ENCODE peak calls at places on chromosomes 6 and 20, in five cellular contexts. X, M, N, Z and L are unnamed samples.

GRCh38 chr20:7523288-7523687 is 417.0 kb downstream of the HAO1 start:
- DNase-seq in X (no peak), M (no peak), N (no peak), Z (no peak), L (peak)

GRCh38 chr6:10759884-10760329 is 12.3 kb downstream of the TMEM14B start:
- DNase-seq in X (peak), M (no peak), N (no peak), Z (no peak), L (peak)

GRCh38 chr6:84766118-84766683 is 1.8 kb upstream of the TBX18 start:
- DNase-seq in X (no peak), M (no peak), N (no peak), Z (no peak), L (no peak)

GRCh38 chr6:154754152-154754551 is 20.9 kb downstream of the SCAF8 start:
- DNase-seq in X (peak), M (no peak), N (no peak), Z (no peak), L (peak)

GRCh38 chr6:99353126-99353525 is 3.7 kb upstream of the FAXC start:
- DNase-seq in X (peak), M (no peak), N (no peak), Z (no peak), L (peak)

GRCh38 chr20:10634683-10635411 is 39.0 kb downstream of the JAG1 start:
- DNase-seq in X (peak), M (no peak), N (no peak), Z (no peak), L (no peak)

GRCh38 chr20:25076731-25077609 is 5.0 kb downstream of the VSX1 start:
- DNase-seq in X (no peak), M (no peak), N (no peak), Z (peak), L (peak)

GRCh38 chr20:44683263-44684046 is 31.7 kb upstream of the CCN5 start:
- DNase-seq in X (peak), M (peak), N (peak), Z (peak), L (peak)

GRCh38 chr6:28269492-28269891 is 2.5 kb downstream of the ZSCAN26 start:
- DNase-seq in X (peak), M (no peak), N (no peak), Z (no peak), L (peak)

GRCh38 chr6:28003661-28004060 is 46.6 kb downstream of the OR2B6 start:
- DNase-seq in X (no peak), M (no peak), N (no peak), Z (no peak), L (no peak)

GRCh38 chr6:13710552-13711383 is 867 bp downstream of the RANBP9 start:
- DNase-seq in X (peak), M (no peak), N (no peak), Z (peak), L (peak)

GRCh38 chr20:10788055-10788454 is 114.3 kb upstream of the JAG1 start:
- DNase-seq in X (no peak), M (no peak), N (no peak), Z (no peak), L (no peak)

GRCh38 chr6:140537834-140538680 is 1163.6 kb upstream of the CITED2 start:
- DNase-seq in X (peak), M (no peak), N (peak), Z (no peak), L (peak)

GRCh38 chr6:16635810-16636602 is 125.3 kb downstream of the ATXN1 start:
- DNase-seq in X (peak), M (no peak), N (no peak), Z (no peak), L (peak)

GRCh38 chr6:133033263-133033662 is 207.9 kb upstream of the EYA4 start:
- DNase-seq in X (no peak), M (no peak), N (no peak), Z (no peak), L (no peak)

GRCh38 chr6:90993771-90994170 is 406.9 kb upstream of the MAP3K7 start:
- DNase-seq in X (peak), M (no peak), N (no peak), Z (no peak), L (no peak)

GRCh38 chr20:55103188-55103587 is 627.8 kb downstream of the DOK5 start:
- DNase-seq in X (peak), M (no peak), N (no peak), Z (no peak), L (no peak)

GRCh38 chr6:53432318-53433161 is 83.8 kb upstream of the ELOVL5 start:
- DNase-seq in X (peak), M (no peak), N (no peak), Z (peak), L (peak)

GRCh38 chr20:375265-375889 is 5.2 kb upstream of the TRIB3 start:
- DNase-seq in X (no peak), M (no peak), N (no peak), Z (no peak), L (no peak)

GRCh38 chr6:160379464-160379863 is 31.3 kb downstream of the SLC22A3 start:
- DNase-seq in X (peak), M (no peak), N (no peak), Z (no peak), L (no peak)

GRCh38 chr20:37994512-37994911 is 38.7 kb downstream of the TTI1 start:
- DNase-seq in X (peak), M (no peak), N (no peak), Z (peak), L (peak)